ENCODE peak calls at places on chromosomes 6 and 20, in ten cellular contexts. U, L, K, P, Z, J, V, R, A and I are unnamed samples.

GRCh38 chr6:57254055-57254717 is 32.1 kb upstream of the RAB23 start:
- DNase-seq in K (no peak), L (no peak), P (no peak), Z (no peak), J (no peak), V (no peak), R (no peak), U (no peak), A (no peak), I (no peak)

GRCh38 chr6:79040083-79040482 is 38.0 kb downstream of the PHIP start:
- DNase-seq in Z (no peak), J (no peak), V (no peak), R (no peak), L (peak; percentile 39), U (no peak), K (no peak), A (no peak), P (no peak), I (peak; percentile 37)

GRCh38 chr20:47610247-47610944 is 108.7 kb downstream of the NCOA3 start:
- DNase-seq in U (peak; percentile 37), V (no peak), K (peak; percentile 50), P (peak; percentile 66), R (no peak), L (peak; percentile 90), A (no peak), Z (no peak), J (no peak), I (peak; percentile 56)

GRCh38 chr6:31478186-31478950 is 19.6 kb upstream of the MICB start:
- DNase-seq in L (no peak), J (no peak), Z (no peak), A (no peak), K (no peak), V (no peak), U (peak; percentile 41), P (no peak), R (no peak), I (no peak)

GRCh38 chr6:166490671-166491500 is 95.6 kb downstream of the RAMACL start:
- DNase-seq in A (no peak), L (peak; percentile 69), J (peak; percentile 19), R (no peak), Z (peak; percentile 14), U (no peak), P (peak; percentile 13), V (peak; percentile 88), K (no peak), I (no peak)

GRCh38 chr6:84774174-84775158 is 10.1 kb upstream of the TBX18 start:
- DNase-seq in U (no peak), Z (peak; percentile 58), R (no peak), L (peak; percentile 74), V (peak; percentile 59), J (peak; percentile 74), A (no peak), P (no peak), K (no peak), I (no peak)

GRCh38 chr6:137236581-137237355 is 17.6 kb upstream of the IFNGR1 start:
- DNase-seq in P (peak; percentile 26), R (no peak), L (no peak), V (no peak), Z (no peak), K (no peak), A (no peak), J (no peak), U (no peak), I (no peak)

GRCh38 chr6:6474170-6474920 is 114.2 kb upstream of the LY86 start:
- DNase-seq in A (no peak), J (no peak), P (no peak), L (no peak), K (no peak), R (no peak), V (peak; percentile 43), U (peak; percentile 70), Z (peak; percentile 20), I (no peak)

DNA sequence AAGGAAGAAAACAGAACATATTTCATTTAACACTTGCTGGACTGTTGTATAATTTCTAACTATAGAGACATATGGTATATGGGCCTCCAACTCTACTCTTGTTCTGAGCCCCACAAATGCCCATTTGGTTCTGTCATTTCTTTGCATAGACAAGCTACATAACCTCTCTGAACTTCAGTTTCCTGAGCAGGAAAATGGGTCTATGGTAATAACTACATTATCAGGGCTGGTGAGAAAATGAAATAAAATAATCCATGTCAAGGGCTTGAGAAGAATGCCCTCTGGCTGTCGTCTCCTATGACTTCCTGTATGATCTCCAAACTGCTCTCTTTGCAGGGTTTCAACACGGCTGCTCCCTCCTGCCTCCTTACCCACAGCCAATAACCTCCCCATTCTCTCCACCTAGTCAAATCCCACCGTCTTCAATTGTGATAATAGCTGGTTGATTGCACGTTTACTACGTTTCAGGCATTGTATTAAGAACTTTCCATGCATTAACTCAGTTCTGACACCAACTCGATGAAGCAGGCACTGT is 12.0 kb downstream of the ZCCHC3 start:
- DNase-seq in R (no peak), V (no peak), P (no peak), Z (no peak), K (no peak), U (no peak), J (no peak), A (no peak), L (peak; percentile 38), I (no peak)
- TF ChIP-seq CTCF in R (no peak), V (no peak), P (no peak), Z (no peak), K (no peak), U (peak; percentile 33), J (no peak), A (no peak), L (no peak), I (no peak)

DNA sequence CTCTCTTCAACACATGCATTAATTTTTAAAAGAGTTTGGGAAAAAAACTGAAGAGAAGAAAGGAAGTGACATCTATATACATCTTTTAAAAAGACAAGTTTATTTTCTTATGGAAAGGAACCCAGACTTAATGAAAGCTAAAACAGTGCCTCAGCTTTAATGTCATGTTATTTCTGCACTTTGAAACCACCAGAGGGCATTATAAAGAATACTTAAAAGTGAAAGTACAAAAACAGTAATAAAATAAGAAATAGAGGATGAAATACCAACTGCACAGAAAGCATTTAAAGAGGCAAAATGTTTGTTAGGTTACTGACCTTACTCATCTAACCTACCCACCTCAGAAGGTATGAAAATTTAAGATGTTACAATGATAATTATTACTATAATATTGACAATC is 98.8 kb downstream of the HUS1B start:
- DNase-seq in J (no peak), P (no peak), L (peak; percentile 18), V (no peak), Z (no peak), R (no peak), U (peak; percentile 38), K (no peak), A (no peak), I (no peak)
- TF ChIP-seq CTCF in J (no peak), P (no peak), L (peak; percentile 2), V (no peak), Z (no peak), R (no peak), U (peak; percentile 75), K (no peak), A (no peak), I (no peak)

DNA sequence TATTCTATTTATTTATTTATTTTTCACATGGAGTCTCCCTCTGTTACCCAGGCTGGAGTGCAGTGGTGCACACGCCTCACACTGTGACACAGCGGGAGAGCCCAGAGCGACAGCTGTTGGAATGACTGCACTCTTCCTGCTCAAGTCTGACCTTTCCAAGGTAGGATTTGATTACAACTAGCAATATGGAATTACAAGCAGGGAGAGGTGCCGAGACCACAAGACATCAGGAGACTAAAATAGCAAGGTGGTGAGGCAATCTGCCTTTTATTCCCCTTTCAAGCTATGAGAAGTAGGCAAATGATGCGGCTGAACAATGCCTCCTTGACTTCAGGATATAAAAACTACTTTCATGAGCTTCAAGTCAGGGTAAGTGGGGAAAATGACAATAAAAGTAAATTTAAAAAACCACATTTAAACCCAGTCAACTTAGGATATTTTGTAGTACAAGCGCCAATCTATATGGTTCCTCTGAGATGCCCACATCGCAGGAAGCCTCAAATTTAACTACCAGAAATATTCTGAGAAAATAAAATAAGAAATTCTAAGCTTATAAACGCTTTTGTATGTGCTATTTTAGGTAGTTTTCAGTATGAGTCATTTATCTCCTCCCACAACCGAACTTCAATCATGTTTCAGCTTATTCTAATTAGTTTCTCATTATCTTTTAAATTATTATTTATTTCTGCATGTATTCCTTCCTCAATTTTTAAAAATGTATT is 146.9 kb upstream of the SGK1 start:
- DNase-seq in K (no peak), J (peak; percentile 84), U (no peak), A (no peak), L (peak; percentile 58), V (no peak), P (peak; percentile 76), Z (no peak), R (no peak), I (peak; percentile 53)
- TF ChIP-seq CTCF in K (no peak), J (no peak), U (no peak), A (no peak), L (no peak), V (no peak), P (no peak), Z (no peak), R (no peak), I (no peak)

GRCh38 chr6:30042476-30042875 is 18.6 kb upstream of the POLR1H start:
- DNase-seq in U (no peak), R (no peak), A (no peak), L (no peak), P (no peak), J (no peak), V (no peak), Z (no peak), K (no peak), I (peak; percentile 30)

GRCh38 chr6:30041221-30041620 is 19.8 kb upstream of the POLR1H start:
- DNase-seq in A (no peak), L (no peak), Z (no peak), J (no peak), U (no peak), R (no peak), P (no peak), V (no peak), K (no peak), I (no peak)

GRCh38 chr6:30041821-30042220 is 19.2 kb upstream of the POLR1H start:
- DNase-seq in R (no peak), A (no peak), K (no peak), U (no peak), P (no peak), J (no peak), V (no peak), Z (no peak), L (no peak), I (no peak)

GRCh38 chr6:30042914-30043313 is 18.2 kb upstream of the POLR1H start:
- DNase-seq in J (no peak), P (no peak), U (no peak), K (no peak), R (no peak), L (no peak), A (no peak), V (no peak), Z (no peak), I (peak; percentile 28)

DNA sequence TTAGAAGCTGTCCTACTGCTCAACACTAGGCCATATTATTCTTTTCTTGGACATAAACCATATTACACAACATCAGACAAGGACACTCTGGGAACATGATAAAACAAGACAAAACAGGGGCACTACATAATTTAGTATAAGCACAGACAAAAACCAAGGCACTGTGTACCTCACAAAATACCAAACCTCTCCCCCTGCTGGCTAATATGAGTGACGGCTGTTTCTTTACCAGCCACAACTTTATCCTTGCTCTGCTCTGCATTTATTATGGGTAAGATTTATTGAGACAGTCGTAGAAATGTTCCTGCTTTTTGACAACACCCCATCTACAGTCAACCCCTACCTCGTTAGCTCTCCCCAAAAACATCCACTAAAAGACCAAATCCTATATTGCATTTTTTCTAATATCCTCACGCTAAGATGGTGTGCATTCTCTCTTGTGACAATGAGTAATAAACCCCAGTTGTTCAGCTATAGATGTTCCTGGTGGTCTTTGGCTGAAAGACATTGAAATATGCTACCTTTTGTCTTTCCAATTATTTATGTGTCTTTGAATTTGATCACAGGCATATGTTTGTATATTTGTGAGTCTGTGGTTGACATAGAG is 23.8 kb upstream of the POLR1H start:
- DNase-seq in R (no peak), V (no peak), L (peak; percentile 37), J (no peak), A (no peak), P (peak; percentile 45), K (no peak), U (peak; percentile 35), Z (no peak), I (peak; percentile 26)
- TF ChIP-seq CTCF in R (peak; percentile 40), V (peak; percentile 70), L (peak; percentile 63), J (no peak), A (no peak), P (peak; percentile 52), K (peak; percentile 44), U (peak; percentile 79), Z (peak; percentile 53), I (peak; percentile 55)